ENCODE peak calls at places on chromosomes 2 and 18, in seven cellular contexts. Z, U, S, H, Q, K and P are unnamed samples.

GRCh38 chr2:2777213-2777612 is 446.1 kb upstream of the MYT1L start:
- DNase-seq in Z (no peak), U (no peak), S (no peak), H (no peak), Q (no peak), K (no peak), P (no peak)

GRCh38 chr2:171923206-171923605 is 945 bp downstream of the HAT1 start:
- DNase-seq in Z (peak; percentile 38), U (peak; percentile 31), S (peak; percentile 58), H (peak; percentile 3), Q (peak; percentile 30), K (no peak), P (peak; percentile 13)

GRCh38 chr2:45067859-45068642 is 58.8 kb upstream of the SIX2 start:
- DNase-seq in Z (no peak), U (no peak), S (peak; percentile 63), H (no peak), Q (no peak), K (peak; percentile 79), P (no peak)

GRCh38 chr2:84678214-84678613 is 161.9 kb downstream of the DNAH6 start:
- DNase-seq in Z (no peak), U (no peak), S (no peak), H (no peak), Q (no peak), K (no peak), P (no peak)

GRCh38 chr2:14828223-14828622 is 195.7 kb downstream of the LRATD1 start:
- DNase-seq in Z (no peak), U (no peak), S (no peak), H (no peak), Q (no peak), K (no peak), P (no peak)

GRCh38 chr2:25566694-25567093 is 106.7 kb downstream of the DTNB start:
- DNase-seq in Z (peak; percentile 48), U (peak; percentile 52), S (no peak), H (no peak), Q (no peak), K (no peak), P (peak; percentile 36)

GRCh38 chr2:207768891-207769596 is 662 bp downstream of the FZD5 start:
- DNase-seq in Z (no peak), U (peak; percentile 41), S (peak; percentile 38), H (no peak), Q (peak; percentile 60), K (peak; percentile 76), P (no peak)

GRCh38 chr18:48545690-48546365 is 7.0 kb downstream of the CTIF start:
- DNase-seq in Z (peak; percentile 90), U (peak; percentile 92), S (peak; percentile 73), H (no peak), Q (peak; percentile 79), K (peak; percentile 96), P (peak; percentile 74)

GRCh38 chr2:117523267-117523666 is 291.2 kb upstream of the DDX18 start:
- DNase-seq in Z (no peak), U (peak; percentile 5), S (no peak), H (no peak), Q (no peak), K (no peak), P (no peak)

GRCh38 chr18:58754544-58755068 is 83.3 kb downstream of the MALT1 start:
- DNase-seq in Z (no peak), U (no peak), S (no peak), H (no peak), Q (no peak), K (no peak), P (peak; percentile 27)

GRCh38 chr18:55779711-55780590 is 192.0 kb upstream of the TCF4 start:
- DNase-seq in Z (peak; percentile 30), U (peak; percentile 65), S (no peak), H (no peak), Q (no peak), K (peak; percentile 63), P (no peak)

GRCh38 chr2:27638709-27639108 is 9.9 kb downstream of the GPN1 start:
- DNase-seq in Z (peak; percentile 90), U (no peak), S (peak; percentile 68), H (no peak), Q (peak; percentile 89), K (no peak), P (peak; percentile 94)

GRCh38 chr2:65317841-65318240 is 90.2 kb downstream of the ACTR2 start:
- DNase-seq in Z (peak; percentile 24), U (no peak), S (no peak), H (no peak), Q (no peak), K (no peak), P (no peak)

GRCh38 chr2:53633441-53633840 is 134.2 kb upstream of the CHAC2 start:
- DNase-seq in Z (peak; percentile 13), U (no peak), S (no peak), H (no peak), Q (peak; percentile 45), K (no peak), P (peak; percentile 8)

GRCh38 chr2:182432051-182432450 is 5.2 kb upstream of the PDE1A start:
- DNase-seq in Z (peak; percentile 8), U (no peak), S (no peak), H (no peak), Q (no peak), K (no peak), P (peak; percentile 39)

GRCh38 chr18:48961547-48961946 is 10.8 kb upstream of the SMAD7 start:
- DNase-seq in Z (peak; percentile 52), U (no peak), S (peak; percentile 28), H (no peak), Q (no peak), K (no peak), P (peak; percentile 81)

GRCh38 chr2:179817181-179817841 is 44.1 kb downstream of the ZNF385B start:
- DNase-seq in Z (no peak), U (no peak), S (peak; percentile 37), H (peak; percentile 13), Q (no peak), K (no peak), P (peak; percentile 8)

GRCh38 chr2:196123679-196124373 is 47.6 kb downstream of the STK17B start:
- DNase-seq in Z (peak; percentile 77), U (peak; percentile 36), S (peak; percentile 52), H (no peak), Q (no peak), K (peak; percentile 39), P (peak; percentile 85)

GRCh38 chr2:43634604-43635306 is 2.3 kb upstream of the PLEKHH2 start:
- DNase-seq in Z (peak; percentile 89), U (peak; percentile 16), S (peak; percentile 94), H (no peak), Q (peak; percentile 53), K (no peak), P (peak; percentile 96)

GRCh38 chr2:236121546-236121945 is 46.6 kb downstream of the GBX2 start:
- DNase-seq in Z (peak; percentile 16), U (no peak), S (no peak), H (no peak), Q (peak; percentile 18), K (no peak), P (no peak)

GRCh38 chr2:186669146-186669545 is 24.7 kb upstream of the FAM171B start:
- DNase-seq in Z (no peak), U (no peak), S (no peak), H (no peak), Q (no peak), K (no peak), P (no peak)

GRCh38 chr18:8443505-8443904 is 165.7 kb upstream of the RAB12 start:
- DNase-seq in Z (peak; percentile 15), U (no peak), S (no peak), H (no peak), Q (peak; percentile 17), K (no peak), P (no peak)

GRCh38 chr2:28521663-28522062 is 25.8 kb downstream of the PLB1 start:
- DNase-seq in Z (no peak), U (no peak), S (no peak), H (no peak), Q (no peak), K (peak; percentile 22), P (no peak)

DNA sequence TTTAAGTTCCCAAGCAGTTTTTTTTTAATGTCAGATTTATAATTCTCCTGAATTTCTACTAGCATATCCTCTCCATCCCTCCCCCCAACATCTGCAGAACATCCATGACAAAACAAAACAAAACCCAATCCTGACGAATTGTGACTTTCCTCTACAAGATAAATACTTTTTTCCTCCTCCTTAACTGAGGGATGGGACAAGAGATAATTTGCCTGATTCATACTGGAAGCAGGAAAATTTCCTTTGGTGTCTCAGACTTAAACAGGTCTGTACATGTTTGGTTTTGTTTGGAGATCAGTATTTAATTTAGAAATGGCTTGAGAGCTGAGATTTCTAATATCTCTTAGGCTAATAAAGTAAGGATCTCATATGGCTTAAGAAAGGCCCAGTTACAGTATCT is 2.2 kb downstream of the CAVIN2 start:
- DNase-seq in Z (peak; percentile 48), U (no peak), S (peak; percentile 31), H (no peak), Q (peak; percentile 60), K (no peak), P (no peak)
- H3K36me3 ChIP-seq in Z (no peaks in the 10 kb centered on the region), U (peaks cover 6% of the 10 kb centered on the region), S (no peaks in the 10 kb centered on the region), H (no peaks in the 10 kb centered on the region), Q (peaks cover 3% of the 10 kb centered on the region), K (no peaks in the 10 kb centered on the region), P (no peaks in the 10 kb centered on the region)

GRCh38 chr2:693606-694005 is 16.4 kb upstream of the TMEM18 start:
- DNase-seq in Z (peak; percentile 53), U (no peak), S (peak; percentile 59), H (no peak), Q (no peak), K (no peak), P (no peak)

GRCh38 chr2:694174-694573 is 17.0 kb upstream of the TMEM18 start:
- DNase-seq in Z (peak; percentile 77), U (no peak), S (peak; percentile 84), H (no peak), Q (no peak), K (no peak), P (no peak)

GRCh38 chr2:696999-697627 is 19.9 kb upstream of the TMEM18 start:
- DNase-seq in Z (no peak), U (no peak), S (no peak), H (peak; percentile 31), Q (no peak), K (peak; percentile 40), P (no peak)

GRCh38 chr2:695111-695510 is 17.9 kb upstream of the TMEM18 start:
- DNase-seq in Z (no peak), U (no peak), S (no peak), H (no peak), Q (no peak), K (no peak), P (no peak)

GRCh38 chr2:696463-696862 is 19.3 kb upstream of the TMEM18 start:
- DNase-seq in Z (no peak), U (no peak), S (no peak), H (no peak), Q (no peak), K (no peak), P (no peak)
- H3K9ac ChIP-seq in Z (no peak overlapping the region), U (no peak overlapping the region), S (no peak overlapping the region), H (no peak overlapping the region), Q (no peak overlapping the region), K (no peak overlapping the region), P (no peak overlapping the region)

DNA sequence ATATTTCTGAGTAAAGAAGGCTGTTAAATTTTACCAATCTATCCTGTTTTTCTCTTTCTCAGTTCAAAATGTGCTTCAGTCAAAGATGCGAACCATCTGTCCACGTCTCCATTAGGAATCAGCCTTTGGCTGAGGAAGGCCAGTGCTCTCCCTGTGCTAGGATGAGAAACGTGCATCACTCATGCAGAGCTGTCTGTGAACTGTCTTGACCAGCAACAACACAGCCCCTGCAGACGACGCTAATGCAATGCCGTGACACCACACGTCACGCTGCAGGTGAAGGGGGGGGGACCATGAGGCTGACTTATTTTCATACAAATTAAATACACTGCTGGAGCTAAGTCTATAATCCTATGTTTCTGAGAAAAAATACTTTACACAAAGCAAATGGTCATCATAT is 97.2 kb downstream of the MBP start:
- DNase-seq in Z (no peak), U (no peak), S (no peak), H (no peak), Q (no peak), K (no peak), P (no peak)
- H3K36me3 ChIP-seq in Z (no peaks in the 10 kb centered on the region), U (no peaks in the 10 kb centered on the region), S (no peaks in the 10 kb centered on the region), H (no peaks in the 10 kb centered on the region), Q (peaks cover 4% of the 10 kb centered on the region), K (no peaks in the 10 kb centered on the region), P (no peaks in the 10 kb centered on the region)

GRCh38 chr2:120419073-120419472 is 73.1 kb downstream of the INHBB start:
- DNase-seq in Z (no peak), U (no peak), S (no peak), H (no peak), Q (no peak), K (no peak), P (no peak)
- H3K9ac ChIP-seq in Z (no peak overlapping the region), U (no peak overlapping the region), S (no peak overlapping the region), H (no peak overlapping the region), Q (no peak overlapping the region), K (no peak overlapping the region), P (no peak overlapping the region)